ENCODE peak calls at places on chromosomes 7 and 10, in nine cellular contexts. B is AG09309, Z is fibroblast of lung, E is stomach, L is H7, W is sigmoid colon, P is heart left ventricle, Q is GM12865, D is mesendoderm. F is an unnamed sample.

GRCh38 chr10:119872860-119873671 is 423 bp upstream of the MCMBP start:
- DNase-seq in B (no peak), Z (peak), E (peak), L (peak), W (peak), P (peak), Q (peak), D (peak), F (peak)

GRCh38 chr7:103432713-103433112 is 13.3 kb downstream of the SLC26A5 start:
- DNase-seq in B (no peak), Z (no peak), E (no peak), L (no peak), W (no peak), P (no peak), Q (peak), D (no peak), F (peak)

GRCh38 chr10:131842351-131843088 is 58.3 kb upstream of the PPP2R2D start:
- DNase-seq in B (no peak), Z (no peak), E (no peak), L (no peak), W (peak), P (peak), Q (no peak), D (no peak), F (no peak)

GRCh38 chr10:31630866-31631567 is 297.6 kb downstream of the ARHGAP12 start:
- DNase-seq in B (no peak), Z (peak), E (no peak), L (no peak), W (peak), P (no peak), Q (peak), D (no peak), F (no peak)

GRCh38 chr10:78516741-78517140 is 483.1 kb downstream of the RPS24 start:
- DNase-seq in B (no peak), Z (no peak), E (no peak), L (no peak), W (peak), P (no peak), Q (no peak), D (no peak), F (no peak)

GRCh38 chr10:128005858-128006257 is 99.0 kb downstream of the PTPRE start:
- DNase-seq in B (no peak), Z (no peak), E (no peak), L (no peak), W (peak), P (no peak), Q (no peak), D (no peak), F (no peak)

GRCh38 chr10:128534686-128535085 is 408.5 kb upstream of the MKI67 start:
- DNase-seq in B (no peak), Z (no peak), E (no peak), L (no peak), W (no peak), P (no peak), Q (no peak), D (no peak), F (no peak)

GRCh38 chr10:102579206-102579790 is 65.0 kb upstream of the TRIM8 start:
- DNase-seq in B (no peak), Z (peak), E (no peak), L (no peak), W (no peak), P (no peak), Q (no peak), D (no peak), F (no peak)

GRCh38 chr7:107813524-107813923 is 10.5 kb upstream of the SLC26A3 start:
- DNase-seq in B (no peak), Z (no peak), E (no peak), L (no peak), W (no peak), P (no peak), Q (no peak), D (no peak), F (no peak)

GRCh38 chr10:34475222-34475621 is 339.9 kb downstream of the PARD3 start:
- DNase-seq in B (no peak), Z (peak), E (no peak), L (no peak), W (no peak), P (no peak), Q (no peak), D (no peak), F (no peak)

GRCh38 chr7:26156454-26157365 is 4.7 kb downstream of the NFE2L3 start:
- DNase-seq in B (peak), Z (peak), E (no peak), L (no peak), W (no peak), P (no peak), Q (peak), D (peak), F (peak)

GRCh38 chr10:122478971-122479370 is 17.6 kb downstream of the HTRA1 start:
- DNase-seq in B (no peak), Z (no peak), E (no peak), L (no peak), W (no peak), P (no peak), Q (no peak), D (no peak), F (no peak)

GRCh38 chr10:43226441-43226840 is 40.4 kb downstream of the RASGEF1A start:
- DNase-seq in B (no peak), Z (no peak), E (no peak), L (peak), W (peak), P (peak), Q (no peak), D (no peak), F (no peak)

GRCh38 chr10:3159160-3159559 is 13.4 kb downstream of the PITRM1 start:
- DNase-seq in B (no peak), Z (no peak), E (no peak), L (no peak), W (no peak), P (no peak), Q (no peak), D (no peak), F (no peak)

GRCh38 chr10:60823324-60823723 is 45.0 kb downstream of the CDK1 start:
- DNase-seq in B (no peak), Z (no peak), E (no peak), L (no peak), W (no peak), P (no peak), Q (no peak), D (no peak), F (no peak)

GRCh38 chr7:31251441-31251840 is 89.1 kb downstream of the NEUROD6 start:
- DNase-seq in B (no peak), Z (no peak), E (no peak), L (peak), W (no peak), P (no peak), Q (no peak), D (peak), F (no peak)

GRCh38 chr10:36172574-36172973 is 530.5 kb upstream of the FZD8 start:
- DNase-seq in B (peak), Z (peak), E (no peak), L (no peak), W (no peak), P (peak), Q (no peak), D (no peak), F (no peak)
- H3K4me3 ChIP-seq in B (no peak), Z (no peak), E (no peak), L (no peak), W (no peak), P (no peak), Q (no peak), D (no peak), F (no peak)

DNA sequence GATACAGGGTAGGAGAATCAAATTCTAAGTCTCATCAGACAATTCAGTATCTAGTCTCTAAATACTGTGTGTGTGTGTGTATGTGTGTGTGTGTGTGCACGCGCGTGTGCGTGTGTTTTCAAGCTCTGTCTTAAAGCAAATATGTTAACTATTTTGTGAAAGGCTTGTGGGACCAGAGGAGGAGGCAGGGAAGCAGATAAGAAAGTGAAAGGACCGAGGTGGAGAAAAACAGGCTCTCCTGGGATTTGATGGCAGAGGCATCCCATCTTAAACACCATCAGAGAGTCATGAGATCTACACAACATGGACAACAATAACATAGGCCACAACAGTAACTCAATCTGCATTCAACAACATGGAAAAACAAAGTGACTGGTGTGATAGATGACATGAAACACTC is 67.1 kb downstream of the PIP4K2A start:
- DNase-seq in B (no peak), Z (no peak), E (no peak), L (no peak), W (no peak), P (no peak), Q (no peak), D (peak), F (no peak)
- H3K4me3 ChIP-seq in B (no peak), Z (no peak), E (no peak), L (no peak), W (no peak), P (no peak), Q (peak), D (no peak), F (no peak)

DNA sequence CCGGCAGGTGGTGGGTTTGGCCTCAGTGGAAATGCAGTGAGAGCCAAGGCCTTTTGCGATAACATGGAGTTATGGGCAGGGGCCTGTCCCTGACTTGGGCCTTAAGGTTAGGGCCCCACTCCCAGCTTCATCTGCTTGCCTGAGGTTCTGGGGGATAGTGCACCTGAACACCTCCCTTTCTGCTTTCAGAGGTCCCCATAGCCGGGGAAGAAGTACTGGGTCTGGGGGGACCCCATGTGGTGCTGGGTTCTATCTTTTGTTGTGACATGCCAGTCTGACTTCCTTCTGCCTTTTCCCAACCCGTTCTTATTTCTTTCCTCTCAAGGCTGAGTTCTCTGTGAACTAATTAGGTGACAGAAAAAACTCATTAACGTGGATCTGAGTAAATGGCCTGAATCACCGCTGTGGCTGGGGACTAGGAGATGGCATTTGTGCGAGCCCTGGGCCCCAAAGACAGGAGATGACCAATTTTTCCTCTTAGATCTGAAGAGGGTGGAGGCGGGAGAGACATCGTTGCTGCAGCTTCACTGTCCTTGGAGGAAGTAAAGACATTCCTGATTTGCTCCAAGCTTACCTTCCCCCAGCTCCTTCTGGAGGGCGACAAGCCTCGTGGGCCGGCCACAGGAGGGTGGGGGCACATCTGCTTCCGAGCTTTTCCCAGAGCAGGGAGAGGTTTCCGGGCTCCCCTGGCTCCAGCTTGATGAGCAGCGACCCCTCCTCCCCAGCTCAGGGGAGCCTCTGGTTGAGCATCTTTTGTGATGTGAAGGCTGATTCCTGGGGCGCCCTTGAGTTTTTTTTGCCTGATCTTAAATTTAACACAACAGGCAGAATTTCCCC is 2.0 kb downstream of the AGAP3 start:
- DNase-seq in B (no peak), Z (peak), E (no peak), L (peak), W (no peak), P (no peak), Q (no peak), D (no peak), F (no peak)
- H3K4me3 ChIP-seq in B (peak), Z (peak), E (peak), L (peak), W (peak), P (peak), Q (peak), D (peak), F (peak)

GRCh38 chr7:135390829-135391228 is 119.1 kb downstream of the CNOT4 start:
- DNase-seq in B (no peak), Z (no peak), E (no peak), L (no peak), W (no peak), P (no peak), Q (no peak), D (no peak), F (peak)

GRCh38 chr7:135388616-135389015 is 121.3 kb downstream of the CNOT4 start:
- DNase-seq in B (no peak), Z (no peak), E (no peak), L (peak), W (no peak), P (no peak), Q (no peak), D (peak), F (no peak)

GRCh38 chr7:135391514-135391913 is 118.4 kb downstream of the CNOT4 start:
- DNase-seq in B (no peak), Z (no peak), E (no peak), L (no peak), W (no peak), P (no peak), Q (no peak), D (no peak), F (no peak)

GRCh38 chr7:135392701-135393100 is 117.2 kb downstream of the CNOT4 start:
- DNase-seq in B (no peak), Z (no peak), E (no peak), L (no peak), W (no peak), P (no peak), Q (no peak), D (no peak), F (no peak)

GRCh38 chr7:135389971-135390370 is 119.9 kb downstream of the CNOT4 start:
- DNase-seq in B (no peak), Z (no peak), E (no peak), L (no peak), W (no peak), P (no peak), Q (no peak), D (no peak), F (no peak)
- H3K4me3 ChIP-seq in B (no peak), Z (no peak), E (no peak), L (no peak), W (no peak), P (no peak), Q (no peak), D (no peak), F (no peak)

DNA sequence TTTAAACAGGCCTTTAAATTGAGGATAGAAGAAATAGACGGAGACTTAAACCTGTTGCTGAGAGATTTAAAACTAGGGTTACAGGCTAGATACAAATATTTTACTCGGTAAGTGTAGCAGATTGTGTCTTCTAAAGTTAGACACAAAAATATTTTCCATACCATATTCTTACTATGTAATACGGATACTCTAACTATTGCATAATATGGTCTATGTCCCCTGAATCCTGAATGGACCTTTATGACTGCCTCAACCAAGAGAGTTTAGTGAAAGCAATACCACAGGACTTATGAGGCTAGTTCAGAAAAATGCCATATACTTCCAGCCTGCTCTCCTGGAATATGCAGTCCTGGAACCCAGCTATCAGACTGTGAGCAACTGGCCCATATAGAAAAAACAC is 13.4 kb upstream of the TES start:
- DNase-seq in B (no peak), Z (no peak), E (no peak), L (no peak), W (no peak), P (no peak), Q (no peak), D (no peak), F (no peak)
- H3K4me3 ChIP-seq in B (no peak), Z (no peak), E (no peak), L (no peak), W (no peak), P (no peak), Q (no peak), D (no peak), F (no peak)

GRCh38 chr7:24716480-24717246 is 40.6 kb downstream of the GSDME start:
- DNase-seq in B (no peak), Z (no peak), E (no peak), L (peak), W (no peak), P (no peak), Q (no peak), D (no peak), F (no peak)

GRCh38 chr7:24714676-24715010 is 42.6 kb downstream of the GSDME start:
- DNase-seq in B (no peak), Z (no peak), E (no peak), L (peak), W (no peak), P (no peak), Q (no peak), D (no peak), F (no peak)

GRCh38 chr7:24717247-24717622 is 40.0 kb downstream of the GSDME start:
- DNase-seq in B (no peak), Z (no peak), E (no peak), L (peak), W (no peak), P (no peak), Q (no peak), D (no peak), F (no peak)

GRCh38 chr7:24715171-24715570 is 42.1 kb downstream of the GSDME start:
- DNase-seq in B (no peak), Z (no peak), E (no peak), L (peak), W (no peak), P (no peak), Q (no peak), D (no peak), F (no peak)

DNA sequence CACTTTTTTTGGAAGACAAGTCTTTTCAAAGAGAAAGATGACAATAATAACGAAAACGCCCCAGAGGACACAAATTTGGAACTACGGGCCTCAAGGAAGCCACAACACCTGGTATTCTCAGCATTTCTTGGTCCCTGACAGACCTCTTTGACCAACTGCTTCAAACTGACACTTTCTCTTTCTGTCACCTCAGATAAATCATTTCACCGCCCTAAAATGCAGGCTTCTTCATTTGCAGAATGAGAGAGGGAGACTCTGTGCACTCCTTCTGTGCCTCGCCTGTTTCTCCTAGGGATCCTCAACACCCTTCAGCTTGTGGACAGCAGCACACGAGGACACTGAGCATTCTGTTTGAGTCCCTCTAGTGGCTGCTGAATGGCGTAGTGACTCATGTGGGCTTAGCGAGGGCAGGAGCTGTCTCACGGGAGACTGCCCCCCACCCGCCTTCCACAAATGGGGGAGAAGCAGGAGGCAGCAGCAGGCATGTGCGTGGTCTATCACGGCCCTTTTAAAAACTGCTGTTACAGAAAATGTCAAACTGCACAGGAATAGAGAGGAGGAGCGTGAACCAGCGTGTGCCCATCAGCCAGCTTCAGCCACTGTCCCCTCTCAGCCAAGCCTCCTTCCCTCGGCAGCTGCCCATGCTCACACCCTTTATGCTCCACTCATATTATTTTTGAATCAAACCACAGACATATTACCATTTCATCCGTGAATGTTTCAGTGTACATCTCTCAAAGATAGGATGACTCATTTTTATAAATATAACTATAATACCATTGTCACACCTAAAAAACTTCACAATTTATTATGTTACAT is 41.4 kb downstream of the GSDME start:
- DNase-seq in B (no peak), Z (peak), E (no peak), L (peak), W (no peak), P (no peak), Q (peak), D (peak), F (peak)
- H3K4me3 ChIP-seq in B (no peak), Z (no peak), E (no peak), L (no peak), W (no peak), P (no peak), Q (peak), D (no peak), F (no peak)

GRCh38 chr7:130353196-130353595 is 8.6 kb downstream of the CPA5 start:
- DNase-seq in B (no peak), Z (no peak), E (no peak), L (no peak), W (no peak), P (no peak), Q (no peak), D (peak), F (no peak)

GRCh38 chr7:130356760-130357611 is 12.4 kb downstream of the CPA5 start:
- DNase-seq in B (no peak), Z (peak), E (no peak), L (no peak), W (peak), P (no peak), Q (peak), D (peak), F (no peak)

GRCh38 chr7:130358471-130358870 is 13.9 kb downstream of the CPA5 start:
- DNase-seq in B (no peak), Z (no peak), E (no peak), L (no peak), W (peak), P (no peak), Q (no peak), D (no peak), F (no peak)

GRCh38 chr7:130359276-130359857 is 14.8 kb downstream of the CPA5 start:
- DNase-seq in B (no peak), Z (no peak), E (no peak), L (no peak), W (peak), P (no peak), Q (peak), D (no peak), F (no peak)

GRCh38 chr7:130356121-130356759 is 11.6 kb downstream of the CPA5 start:
- DNase-seq in B (peak), Z (peak), E (no peak), L (peak), W (peak), P (no peak), Q (no peak), D (peak), F (no peak)
- H3K4me3 ChIP-seq in B (no peak), Z (no peak), E (no peak), L (no peak), W (no peak), P (no peak), Q (no peak), D (no peak), F (no peak)

GRCh38 chr7:151275813-151276577 is 27.5 kb upstream of the SMARCD3 start:
- DNase-seq in B (no peak), Z (no peak), E (no peak), L (peak), W (no peak), P (no peak), Q (no peak), D (peak), F (no peak)
- H3K4me3 ChIP-seq in B (no peak), Z (no peak), E (peak), L (no peak), W (peak), P (peak), Q (no peak), D (no peak), F (no peak)

GRCh38 chr7:95478139-95479037 is 7.4 kb upstream of the ASB4 start:
- DNase-seq in B (no peak), Z (peak), E (no peak), L (no peak), W (no peak), P (no peak), Q (no peak), D (peak), F (no peak)
- H3K4me3 ChIP-seq in B (no peak), Z (no peak), E (peak), L (no peak), W (no peak), P (peak), Q (no peak), D (no peak), F (no peak)

F was measured in MM.1S.